ENCODE peak calls at places on chromosomes 12 and 14, in seven cellular contexts. N, U, E, K, G, P and Y are unnamed samples.

GRCh38 chr12:6684609-6685008 is 4.6 kb downstream of the ZNF384 start:
- DNase-seq in N (no peak), U (no peak), E (no peak), K (no peak), G (no peak), P (peak), Y (peak)

GRCh38 chr12:30286345-30286926 is 409.2 kb downstream of the IPO8 start:
- DNase-seq in N (no peak), U (no peak), E (no peak), K (no peak), G (no peak), P (peak), Y (peak)

GRCh38 chr12:26121323-26121740 is 3.5 kb downstream of the BHLHE41 start:
- DNase-seq in N (no peak), U (no peak), E (no peak), K (no peak), G (no peak), P (no peak), Y (no peak)

GRCh38 chr12:10540776-10541205 is 35.1 kb downstream of the EIF2S3B start:
- DNase-seq in N (no peak), U (no peak), E (no peak), K (no peak), G (no peak), P (no peak), Y (no peak)

GRCh38 chr12:46830731-46831334 is 5.0 kb upstream of the SLC38A4 start:
- DNase-seq in N (no peak), U (no peak), E (no peak), K (no peak), G (no peak), P (no peak), Y (no peak)

GRCh38 chr14:100783630-100784321 is 42.1 kb upstream of the MEG3 start:
- DNase-seq in N (no peak), U (no peak), E (no peak), K (no peak), G (no peak), P (no peak), Y (no peak)

GRCh38 chr12:86186449-86186848 is 69.7 kb downstream of the MGAT4C start:
- DNase-seq in N (no peak), U (no peak), E (no peak), K (no peak), G (no peak), P (peak), Y (no peak)

GRCh38 chr12:108257004-108257403 is 82.1 kb downstream of the CMKLR1 start:
- DNase-seq in N (no peak), U (no peak), E (no peak), K (no peak), G (no peak), P (no peak), Y (no peak)

GRCh38 chr12:132453361-132454133 is 36.4 kb upstream of the FBRSL1 start:
- DNase-seq in N (no peak), U (no peak), E (no peak), K (no peak), G (no peak), P (no peak), Y (no peak)

GRCh38 chr12:6351622-6352021 is 9.7 kb upstream of the TNFRSF1A start:
- DNase-seq in N (no peak), U (no peak), E (no peak), K (no peak), G (no peak), P (no peak), Y (no peak)

GRCh38 chr12:12157424-12157823 is 86.7 kb downstream of the BCL2L14 start:
- DNase-seq in N (no peak), U (no peak), E (no peak), K (no peak), G (no peak), P (no peak), Y (no peak)

GRCh38 chr12:93738199-93739058 is 61.3 kb downstream of the CRADD start:
- DNase-seq in N (peak), U (no peak), E (no peak), K (no peak), G (no peak), P (peak), Y (no peak)

GRCh38 chr12:114995891-114996290 is 311.9 kb upstream of the TBX3 start:
- DNase-seq in N (peak), U (no peak), E (no peak), K (no peak), G (no peak), P (no peak), Y (peak)

GRCh38 chr14:46344327-46344937 is 307.1 kb downstream of the RPL10L start:
- DNase-seq in N (no peak), U (no peak), E (no peak), K (no peak), G (no peak), P (peak), Y (peak)

GRCh38 chr14:22980672-22981089 is 1.7 kb downstream of the AJUBA start:
- DNase-seq in N (peak), U (peak), E (no peak), K (no peak), G (no peak), P (no peak), Y (peak)

GRCh38 chr12:51773145-51773869 is 75.2 kb downstream of the FIGNL2 start:
- DNase-seq in N (no peak), U (no peak), E (no peak), K (no peak), G (no peak), P (peak), Y (peak)

GRCh38 chr12:93851245-93851665 is 174.1 kb downstream of the CRADD start:
- DNase-seq in N (no peak), U (no peak), E (no peak), K (no peak), G (no peak), P (peak), Y (no peak)

GRCh38 chr12:132275110-132275531 is 54.3 kb downstream of the GALNT9 start:
- DNase-seq in N (no peak), U (no peak), E (no peak), K (no peak), G (no peak), P (no peak), Y (peak)

GRCh38 chr14:83463500-83464098 is 1929.9 kb upstream of the SEL1L start:
- DNase-seq in N (no peak), U (peak), E (no peak), K (peak), G (no peak), P (peak), Y (peak)

GRCh38 chr12:72453550-72453949 is 181.4 kb downstream of the TRHDE start:
- DNase-seq in N (no peak), U (no peak), E (no peak), K (no peak), G (no peak), P (no peak), Y (no peak)

GRCh38 chr14:71908141-71908540 is 24.1 kb upstream of the RGS6 start:
- DNase-seq in N (no peak), U (no peak), E (no peak), K (no peak), G (no peak), P (no peak), Y (no peak)

GRCh38 chr12:34625116-34625515 is 602.8 kb downstream of the ALG10 start:
- DNase-seq in N (no peak), U (no peak), E (no peak), K (no peak), G (no peak), P (peak), Y (no peak)

GRCh38 chr12:1906579-1906978 is 11.9 kb downstream of the CACNA2D4 start:
- DNase-seq in N (no peak), U (no peak), E (no peak), K (no peak), G (no peak), P (no peak), Y (no peak)